ENCODE peak calls at places on chromosomes 12 and 14, in eight cellular contexts. Z, P, T, Y, Q, R, A and D are unnamed samples.

GRCh38 chr12:90512518-90512917 is 442.5 kb downstream of the CCER1 start:
- DNase-seq in Y (no peak), T (no peak), A (no peak), P (no peak), R (no peak), Q (no peak), Z (no peak), D (no peak)

GRCh38 chr14:58789106-58789505 is 151.3 kb downstream of the DACT1 start:
- DNase-seq in T (no peak), Z (no peak), A (no peak), R (no peak), Q (no peak), Y (no peak), P (no peak), D (no peak)

GRCh38 chr12:121577443-121578180 is 3.2 kb downstream of the KDM2B start:
- DNase-seq in R (no peak), A (no peak), Z (no peak), Y (no peak), P (no peak), Q (no peak), T (no peak), D (no peak)

GRCh38 chr14:103880334-103880985 is 33.1 kb upstream of the PPP1R13B start:
- DNase-seq in R (peak), T (peak), A (no peak), Q (peak), P (no peak), Z (no peak), Y (no peak), D (no peak)

GRCh38 chr12:29033519-29033918 is 115.6 kb upstream of the FAR2 start:
- DNase-seq in Z (no peak), Y (no peak), T (no peak), P (no peak), R (no peak), Q (no peak), A (no peak), D (no peak)

GRCh38 chr12:29611906-29612305 is 114.4 kb upstream of the OVCH1 start:
- DNase-seq in A (no peak), T (no peak), P (no peak), Y (no peak), Q (no peak), Z (no peak), R (no peak), D (no peak)

GRCh38 chr14:90741682-90741946 is 74.6 kb downstream of the TTC7B start:
- DNase-seq in R (no peak), Z (no peak), T (no peak), A (no peak), P (no peak), Q (no peak), Y (no peak), D (no peak)

GRCh38 chr12:42716521-42716920 is 127.0 kb upstream of the PRICKLE1 start:
- DNase-seq in T (no peak), Q (peak), Z (no peak), A (no peak), P (no peak), Y (no peak), R (no peak), D (no peak)

GRCh38 chr12:82705774-82706173 is 19.1 kb downstream of the TMTC2 start:
- DNase-seq in R (no peak), Q (no peak), Y (no peak), Z (no peak), P (no peak), A (no peak), T (no peak), D (no peak)

GRCh38 chr12:110600254-110600653 is 13.7 kb upstream of the TCTN1 start:
- DNase-seq in T (no peak), R (no peak), A (no peak), Z (no peak), P (peak), Q (peak), Y (no peak), D (no peak)

GRCh38 chr12:76236640-76237039 is 111.6 kb downstream of the BBS10 start:
- DNase-seq in R (no peak), A (no peak), Q (peak), P (peak), Z (no peak), Y (no peak), T (no peak), D (no peak)

GRCh38 chr12:115818973-115819372 is 458.5 kb downstream of the MED13L start:
- DNase-seq in Y (no peak), Q (no peak), P (no peak), Z (no peak), T (no peak), A (no peak), R (no peak), D (no peak)

GRCh38 chr12:51187370-51187987 is 14.5 kb upstream of the TFCP2 start:
- DNase-seq in A (no peak), T (no peak), P (no peak), R (no peak), Y (no peak), Q (peak), Z (peak), D (no peak)

GRCh38 chr12:43579240-43579639 is 27.2 kb upstream of the ADAMTS20 start:
- DNase-seq in Y (no peak), P (no peak), T (no peak), R (no peak), Q (peak), A (no peak), Z (no peak), D (no peak)

GRCh38 chr12:124916370-124917134 is 2.1 kb upstream of the UBC start:
- DNase-seq in Y (no peak), T (peak), A (peak), Z (peak), P (peak), R (peak), Q (peak), D (no peak)
- TF ChIP-seq POLR2A in Y (no peak), T (no peak), A (peak), Z (peak), P (peak), R (peak), Q (no peak), D (peak)

GRCh38 chr14:55389330-55389729 is 22.3 kb downstream of the ATG14 start:
- DNase-seq in P (no peak), Z (no peak), Y (no peak), T (no peak), R (no peak), A (no peak), Q (no peak), D (no peak)
- TF ChIP-seq POLR2AphosphoS5 in P (no peak), Z (no peak), Y (no peak), T (no peak), R (no peak), A (peak), Q (no peak), D (no peak)

GRCh38 chr12:124939428-124940142 is 25.1 kb upstream of the UBC start:
- DNase-seq in T (peak), A (peak), Q (peak), Y (peak), P (peak), Z (peak), R (peak), D (no peak)

GRCh38 chr12:124938606-124939427 is 24.4 kb upstream of the UBC start:
- DNase-seq in R (peak), Q (peak), P (peak), Z (peak), Y (no peak), A (peak), T (peak), D (no peak)

GRCh38 chr12:124940143-124940392 is 25.6 kb upstream of the UBC start:
- DNase-seq in T (no peak), R (no peak), Y (no peak), P (no peak), A (no peak), Z (no peak), Q (no peak), D (no peak)

GRCh38 chr12:124941170-124941527 is 26.7 kb upstream of the UBC start:
- DNase-seq in T (no peak), Y (no peak), Q (no peak), R (no peak), Z (no peak), P (no peak), A (no peak), D (no peak)

DNA sequence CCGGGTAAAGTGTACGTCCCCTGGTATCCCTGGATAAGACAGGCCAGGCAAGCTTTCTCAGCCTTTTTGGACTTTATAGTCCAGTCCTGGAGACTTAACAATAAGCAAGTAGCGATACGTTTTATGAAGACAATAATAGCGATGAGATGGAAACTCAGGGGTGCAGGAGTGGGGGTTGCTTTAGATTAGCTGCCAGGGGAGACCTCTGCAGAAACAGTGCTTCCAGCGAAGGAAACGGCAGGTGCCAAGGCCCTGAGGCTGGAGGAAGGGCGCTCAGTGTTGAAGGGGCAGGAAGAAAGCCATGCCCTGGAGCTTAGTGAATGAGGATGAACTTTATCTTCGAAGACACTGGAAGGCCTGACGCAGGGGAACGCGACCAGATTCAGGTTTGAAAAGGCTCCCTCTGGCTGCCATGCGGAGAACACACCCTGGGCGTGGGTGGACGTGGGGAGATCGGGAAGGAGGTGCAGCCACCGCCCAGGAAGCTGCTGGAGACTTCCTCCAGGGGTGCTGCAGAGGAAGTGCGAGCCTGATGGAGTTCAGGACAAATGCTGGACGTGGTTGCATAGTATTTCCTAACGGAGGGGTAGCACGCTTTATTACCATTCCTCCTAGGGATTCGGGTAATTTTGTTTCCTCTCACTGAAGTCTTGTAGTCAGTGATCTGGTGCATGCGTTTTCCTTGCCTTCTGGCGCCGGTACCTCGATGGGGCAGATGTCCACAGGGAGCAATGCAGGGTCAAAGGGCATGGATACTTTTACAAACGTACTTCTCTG is 26.1 kb upstream of the UBC start:
- DNase-seq in Z (peak), A (peak), Y (peak), T (peak), P (peak), R (peak), Q (peak), D (no peak)
- TF ChIP-seq POLR2A in Z (peak), A (no peak), Y (no peak), T (no peak), P (no peak), R (no peak), Q (no peak), D (peak)

GRCh38 chr12:49869816-49870500 is 27.1 kb upstream of the BCDIN3D start:
- DNase-seq in T (no peak), Z (no peak), R (no peak), P (no peak), Q (no peak), Y (no peak), A (peak), D (no peak)

GRCh38 chr12:49868449-49868848 is 25.5 kb upstream of the BCDIN3D start:
- DNase-seq in Q (no peak), T (no peak), Y (no peak), A (no peak), R (no peak), P (no peak), Z (no peak), D (no peak)

GRCh38 chr12:49870501-49871262 is 27.8 kb upstream of the BCDIN3D start:
- DNase-seq in P (no peak), Y (no peak), A (peak), T (no peak), Q (no peak), R (no peak), Z (no peak), D (no peak)

GRCh38 chr12:49867580-49868341 is 24.9 kb upstream of the BCDIN3D start:
- DNase-seq in T (no peak), Y (no peak), Z (no peak), Q (no peak), P (no peak), A (no peak), R (no peak), D (no peak)

DNA sequence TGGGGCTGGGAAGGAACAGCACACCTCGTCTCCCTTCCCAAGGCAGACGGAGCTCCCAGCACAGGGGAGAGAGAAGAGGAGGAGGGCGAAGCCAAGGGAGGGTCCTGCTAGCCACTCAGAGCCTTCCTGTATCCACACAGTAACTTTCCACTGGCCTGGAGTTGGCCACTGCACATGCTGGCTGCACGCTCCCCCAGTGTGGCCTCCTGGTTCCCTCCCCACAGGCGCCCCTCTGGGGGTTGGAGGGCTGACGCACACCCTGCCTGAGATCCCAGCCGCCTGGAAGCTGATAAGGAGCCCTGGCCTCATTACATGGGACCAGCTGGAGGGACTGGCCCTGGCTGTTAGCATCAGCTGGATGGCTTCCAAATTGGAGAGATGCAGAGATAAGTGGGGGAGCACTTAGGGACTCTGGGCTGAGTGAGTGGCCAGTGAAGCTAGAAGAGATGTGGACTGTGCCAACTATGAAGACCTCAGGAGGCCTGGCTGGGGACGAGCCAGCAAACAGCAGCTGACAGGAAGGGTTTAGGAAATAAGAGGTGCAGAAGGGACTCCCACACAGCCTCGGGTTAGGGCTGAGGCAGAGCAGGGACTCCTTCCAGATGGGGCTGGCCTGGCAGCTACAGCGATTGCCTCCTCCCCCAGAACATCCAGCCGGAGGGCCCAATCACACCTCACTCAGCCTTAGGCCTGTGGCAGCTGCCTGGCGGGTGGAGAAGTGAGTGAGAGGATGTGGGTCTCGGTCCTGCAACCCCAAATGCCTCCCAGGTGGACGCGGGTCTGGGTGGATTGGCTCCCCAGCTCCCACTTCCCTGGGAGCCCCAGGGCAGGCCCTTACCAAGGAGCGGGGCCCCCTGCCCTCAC is 26.3 kb upstream of the BCDIN3D start:
- DNase-seq in P (peak), Q (peak), R (peak), Y (no peak), A (peak), T (peak), Z (peak), D (no peak)
- TF ChIP-seq POLR2AphosphoS5 in P (no peak), Q (peak), R (peak), Y (no peak), A (peak), T (peak), Z (peak), D (no peak)